ENCODE peak calls at places on chromosomes 5 and 9, in five cellular contexts. G, V, M, X and K are unnamed samples.

GRCh38 chr5:145462525-145462924 is 372.6 kb downstream of the PRELID2 start:
- DNase-seq in X (no peak), M (no peak), V (no peak), G (no peak), K (no peak)

GRCh38 chr5:96259211-96259772 is 173.8 kb downstream of the PCSK1 start:
- DNase-seq in M (no peak), V (peak; percentile 77), G (no peak), X (no peak), K (no peak)

GRCh38 chr9:2018162-2018643 is 3.1 kb downstream of the SMARCA2 start:
- DNase-seq in V (no peak), G (no peak), X (no peak), M (no peak), K (no peak)

GRCh38 chr5:1724822-1725602 is 74.6 kb downstream of the MRPL36 start:
- DNase-seq in X (no peak), V (no peak), M (no peak), G (no peak), K (no peak)

GRCh38 chr9:4979224-4979623 is 5.8 kb upstream of the JAK2 start:
- DNase-seq in G (no peak), X (no peak), M (no peak), V (no peak), K (no peak)

GRCh38 chr9:71490810-71491209 is 277.5 kb downstream of the CEMIP2 start:
- DNase-seq in M (no peak), X (no peak), G (no peak), V (peak; percentile 31), K (no peak)

GRCh38 chr9:76646249-76646648 is 118.0 kb upstream of the PCA3 start:
- DNase-seq in M (no peak), X (peak; percentile 94), G (peak; percentile 75), V (no peak), K (no peak)

GRCh38 chr5:54702470-54702869 is 184.9 kb downstream of the SNX18 start:
- DNase-seq in G (no peak), X (no peak), M (no peak), V (no peak), K (no peak)

GRCh38 chr9:78234810-78235209 is 1.1 kb upstream of the CEP78 start:
- DNase-seq in V (no peak), X (no peak), G (no peak), M (no peak), K (no peak)

GRCh38 chr9:134770972-134771971 is 109.3 kb upstream of the FCN2 start:
- DNase-seq in G (no peak), V (no peak), X (no peak), M (no peak), K (no peak)

GRCh38 chr5:62791059-62791458 is 212.4 kb downstream of the LRRC70 start:
- DNase-seq in G (no peak), X (peak; percentile 19), V (no peak), M (no peak), K (no peak)

GRCh38 chr9:91727316-91727861 is 222.6 kb downstream of the ROR2 start:
- DNase-seq in M (peak; percentile 41), G (peak; percentile 27), V (peak; percentile 61), X (peak; percentile 25), K (no peak)